ENCODE peak calls at places on chromosomes 3 and 15, in four cellular contexts. K is bronchial epithelial cell, X is BJ, T is GM13977. H is an unnamed sample.
A peak's percentile ranks its signal among the peaks of the same experiment; 100 is the strongest.

GRCh38 chr3:14261229-14261628 is 82.6 kb downstream of the LSM3 start:
- DNase-seq in K (peak; percentile 71), X (peak; percentile 14), T (peak; percentile 82), H (peak; percentile 85)

GRCh38 chr3:139728414-139728813 is 50.6 kb upstream of the NMNAT3 start:
- DNase-seq in K (peak; percentile 34), X (no peak), T (no peak), H (no peak)

GRCh38 chr3:175270199-175270837 is 411.2 kb downstream of the NAALADL2 start:
- DNase-seq in K (no peak), X (peak; percentile 62), T (no peak), H (no peak)

GRCh38 chr15:37773111-37773860 is 161.2 kb upstream of the TMCO5A start:
- DNase-seq in K (no peak), X (peak; percentile 21), T (no peak), H (no peak)

GRCh38 chr3:45597166-45597565 is 2.6 kb downstream of the LIMD1 start:
- DNase-seq in K (no peak), X (no peak), T (no peak), H (no peak)

GRCh38 chr3:101862453-101863165 is 13.3 kb downstream of the NFKBIZ start:
- DNase-seq in K (peak; percentile 60), X (no peak), T (no peak), H (no peak)

GRCh38 chr3:103963599-103963998 is 1403.1 kb upstream of the ALCAM start:
- DNase-seq in K (no peak), X (no peak), T (no peak), H (no peak)

GRCh38 chr3:188955919-188956318 is 215.9 kb upstream of the TPRG1 start:
- DNase-seq in K (no peak), X (no peak), T (no peak), H (no peak)

GRCh38 chr3:9902372-9903237 is at the start of gene IL17RE:
- DNase-seq in K (peak; percentile 50), X (no peak), T (no peak), H (no peak)

GRCh38 chr15:87224409-87224808 is 1032.1 kb downstream of the NTRK3 start:
- DNase-seq in K (no peak), X (no peak), T (no peak), H (no peak)

GRCh38 chr15:90814193-90814811 is 54.1 kb upstream of the FURIN start:
- DNase-seq in K (no peak), X (no peak), T (no peak), H (peak; percentile 61)

GRCh38 chr15:29674661-29675533 is 147.4 kb downstream of the TJP1 start:
- DNase-seq in K (no peak), X (no peak), T (no peak), H (no peak)

GRCh38 chr3:158103956-158104338 is 2.3 kb downstream of the SHOX2 start:
- DNase-seq in K (no peak), X (no peak), T (peak; percentile 12), H (no peak)

GRCh38 chr3:194808709-194809108 is 123.0 kb downstream of the FAM43A start:
- DNase-seq in K (peak; percentile 93), X (no peak), T (no peak), H (no peak)

GRCh38 chr3:55989351-55989750 is 478.9 kb downstream of the ERC2 start:
- DNase-seq in K (no peak), X (no peak), T (no peak), H (no peak)

GRCh38 chr3:127078626-127079025 is 95.7 kb downstream of the PLXNA1 start:
- DNase-seq in K (no peak), X (no peak), T (no peak), H (no peak)

GRCh38 chr3:6867269-6867668 is 6.4 kb downstream of the GRM7 start:
- DNase-seq in K (no peak), X (no peak), T (no peak), H (no peak)

GRCh38 chr15:95765161-95765560 is 565.3 kb upstream of the NR2F2 start:
- DNase-seq in K (no peak), X (no peak), T (no peak), H (no peak)

GRCh38 chr15:99085413-99086326 is 19.2 kb upstream of the SYNM start:
- DNase-seq in K (no peak), X (peak; percentile 37), T (no peak), H (no peak)

GRCh38 chr3:38587548-38588131 is 61.8 kb downstream of the SCN5A start:
- DNase-seq in K (no peak), X (no peak), T (no peak), H (no peak)

GRCh38 chr3:32919920-32920319 is 31.5 kb upstream of the CCR4 start:
- DNase-seq in K (no peak), X (no peak), T (no peak), H (no peak)

GRCh38 chr3:100068758-100069345 is 45.4 kb downstream of the FILIP1L start:
- DNase-seq in K (peak; percentile 63), X (no peak), T (peak; percentile 77), H (peak; percentile 77)

GRCh38 chr3:158247288-158247687 is 137.4 kb downstream of the RSRC1 start:
- DNase-seq in K (no peak), X (no peak), T (no peak), H (no peak)

GRCh38 chr15:42349178-42349577 is 10.1 kb upstream of the CAPN3 start:
- DNase-seq in K (no peak), X (no peak), T (no peak), H (no peak)

GRCh38 chr3:57161915-57162314 is 3.2 kb downstream of the IL17RD start:
- DNase-seq in K (no peak), X (no peak), T (no peak), H (no peak)

GRCh38 chr15:75213768-75214221 is 12.1 kb downstream of the C15orf39 start:
- DNase-seq in K (no peak), X (no peak), T (no peak), H (no peak)

GRCh38 chr3:57985176-57985976 is 22.8 kb upstream of the FLNB start:
- DNase-seq in K (no peak), X (no peak), T (no peak), H (no peak)

GRCh38 chr3:4736284-4736861 is 242.9 kb upstream of the BHLHE40 start:
- DNase-seq in K (peak; percentile 93), X (no peak), T (no peak), H (no peak)

GRCh38 chr15:91302588-91303439 is 202.8 kb downstream of the SV2B start:
- DNase-seq in K (peak; percentile 54), X (no peak), T (peak; percentile 72), H (peak; percentile 69)

GRCh38 chr3:110806924-110807323 is 264.7 kb upstream of the NECTIN3 start:
- DNase-seq in K (no peak), X (no peak), T (no peak), H (no peak)

GRCh38 chr15:101020451-101020850 is 101.3 kb downstream of the LRRK1 start:
- DNase-seq in K (no peak), X (no peak), T (no peak), H (no peak)

GRCh38 chr3:33474895-33475294 is 34.7 kb upstream of the UBP1 start:
- DNase-seq in K (peak; percentile 32), X (no peak), T (no peak), H (no peak)

GRCh38 chr15:48861813-48862431 is 16.0 kb upstream of the EID1 start:
- DNase-seq in K (peak; percentile 66), X (no peak), T (peak; percentile 49), H (peak; percentile 56)

GRCh38 chr3:66138336-66139234 is 82.2 kb upstream of the SLC25A26 start:
- DNase-seq in K (peak; percentile 60), X (no peak), T (peak; percentile 39), H (peak; percentile 39)

GRCh38 chr3:141386611-141387110 is 18.4 kb downstream of the ZBTB38 start:
- DNase-seq in K (no peak), X (no peak), T (no peak), H (no peak)

GRCh38 chr3:61683409-61684261 is 122.3 kb downstream of the PTPRG start:
- DNase-seq in K (peak; percentile 54), X (no peak), T (no peak), H (no peak)

GRCh38 chr3:150331978-150332568 is 76.0 kb upstream of the TSC22D2 start:
- DNase-seq in K (no peak), X (no peak), T (no peak), H (no peak)

GRCh38 chr3:159740054-159740453 is 248.6 kb upstream of the IL12A start:
- DNase-seq in K (no peak), X (no peak), T (no peak), H (no peak)
- TF ChIP-seq CTCF in K (no peak), X (no peak), T (no peak), H (no peak)

DNA sequence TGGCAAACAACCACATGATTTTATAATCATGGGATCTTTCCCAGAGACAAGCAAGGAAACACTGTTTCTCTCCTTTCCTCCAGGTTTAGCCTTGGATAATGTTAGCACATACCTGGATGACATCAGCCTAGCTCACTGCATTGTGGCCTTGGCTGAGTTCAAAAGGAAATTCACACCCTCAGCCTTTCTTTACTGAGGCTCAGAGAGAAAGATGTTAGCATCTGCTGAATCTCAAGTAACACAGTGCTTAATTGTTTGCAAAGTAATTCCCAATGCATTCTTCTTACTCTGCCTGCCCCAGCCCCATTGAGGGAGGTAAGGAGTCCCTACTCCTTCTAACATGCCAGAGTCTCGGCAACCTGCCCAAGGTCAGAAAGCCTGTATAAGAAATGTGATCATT is 432.2 kb upstream of the LMCD1 start:
- DNase-seq in K (peak; percentile 15), X (no peak), T (no peak), H (no peak)
- TF ChIP-seq CTCF in K (no peak), X (no peak), T (no peak), H (no peak)

GRCh38 chr15:69467636-69468035 is 15.0 kb downstream of the RPLP1 start:
- DNase-seq in K (peak; percentile 50), X (no peak), T (no peak), H (no peak)

GRCh38 chr15:69468241-69469121 is 15.9 kb downstream of the RPLP1 start:
- DNase-seq in K (peak; percentile 98), X (no peak), T (peak; percentile 49), H (peak; percentile 30)

GRCh38 chr15:69466733-69467132 is 14.1 kb downstream of the RPLP1 start:
- DNase-seq in K (no peak), X (no peak), T (no peak), H (no peak)

GRCh38 chr15:69472046-69472445 is 19.4 kb downstream of the RPLP1 start:
- DNase-seq in K (no peak), X (no peak), T (no peak), H (no peak)

GRCh38 chr15:69469467-69470191 is 17.0 kb downstream of the RPLP1 start:
- DNase-seq in K (peak; percentile 74), X (no peak), T (no peak), H (no peak)
- TF ChIP-seq CTCF in K (no peak), X (no peak), T (no peak), H (no peak)

GRCh38 chr15:46129145-46129544 is 494.3 kb downstream of the SQOR start:
- DNase-seq in K (no peak), X (no peak), T (no peak), H (no peak)
- TF ChIP-seq CTCF in K (no peak), X (no peak), T (no peak), H (no peak)

GRCh38 chr3:148852271-148853000 is 12.7 kb upstream of the CPA3 start:
- DNase-seq in K (no peak), X (no peak), T (no peak), H (no peak)
- TF ChIP-seq CTCF in K (no peak), X (no peak), T (no peak), H (no peak)

GRCh38 chr3:63980830-63981498 is 42.3 kb downstream of the PSMD6 start:
- DNase-seq in K (no peak), X (no peak), T (no peak), H (no peak)
- TF ChIP-seq CTCF in K (no peak), X (no peak), T (no peak), H (no peak)

GRCh38 chr3:94117729-94118128 is 54.9 kb downstream of the NSUN3 start:
- DNase-seq in K (no peak), X (no peak), T (no peak), H (no peak)
- TF ChIP-seq CTCF in K (no peak), X (no peak), T (no peak), H (no peak)

GRCh38 chr3:52055537-52056351 is 627 bp downstream of the DUSP7 start:
- DNase-seq in K (no peak), X (no peak), T (peak; percentile 73), H (peak; percentile 52)
- TF ChIP-seq CTCF in K (peak; percentile 25), X (peak; percentile 10), T (peak; percentile 31), H (peak; percentile 30)

H was measured in GM10248.